ENCODE peak calls at places on chromosomes 13 and 19, in eight cellular contexts. One of them, this sample, is unnamed. For H3K4me1, the result is how much of the 10 kb centered on the place peaks cover.

GRCh38 chr13:103289661-103290060 is 223.4 kb upstream of the SLC10A2 start:
- DNase-seq in sigmoid colon: no peak
- DNase-seq in K562: no peak
- DNase-seq in osteoblast: no peak
- DNase-seq in transverse colon: no peak
- DNase-seq in heart right ventricle: no peak
- DNase-seq in MM.1S: no peak
- DNase-seq in adrenal gland: no peak
- DNase-seq in this sample: no peak

GRCh38 chr13:20017365-20017711 is 58.8 kb downstream of the ZMYM2 start:
- DNase-seq in sigmoid colon: no peak
- DNase-seq in K562: no peak
- DNase-seq in osteoblast: no peak
- DNase-seq in transverse colon: no peak
- DNase-seq in heart right ventricle: no peak
- DNase-seq in MM.1S: no peak
- DNase-seq in adrenal gland: no peak
- DNase-seq in this sample: no peak

GRCh38 chr19:4320419-4320818 is 16.0 kb downstream of the FSD1 start:
- DNase-seq in sigmoid colon: no peak
- DNase-seq in K562: no peak
- DNase-seq in osteoblast: peak
- DNase-seq in transverse colon: no peak
- DNase-seq in heart right ventricle: no peak
- DNase-seq in MM.1S: no peak
- DNase-seq in adrenal gland: no peak
- DNase-seq in this sample: no peak

GRCh38 chr13:30487075-30487470 is 21.3 kb upstream of the HMGB1 start:
- DNase-seq in sigmoid colon: no peak
- DNase-seq in K562: no peak
- DNase-seq in osteoblast: no peak
- DNase-seq in transverse colon: no peak
- DNase-seq in heart right ventricle: no peak
- DNase-seq in MM.1S: no peak
- DNase-seq in adrenal gland: no peak
- DNase-seq in this sample: no peak

GRCh38 chr19:1271528-1272422 is 2.6 kb downstream of the CIRBP start:
- DNase-seq in sigmoid colon: peak
- DNase-seq in K562: peak
- DNase-seq in osteoblast: no peak
- DNase-seq in transverse colon: no peak
- DNase-seq in heart right ventricle: peak
- DNase-seq in MM.1S: no peak
- DNase-seq in adrenal gland: no peak
- DNase-seq in this sample: no peak

GRCh38 chr19:33098023-33098652 is 17.2 kb downstream of the GPATCH1 start:
- DNase-seq in sigmoid colon: no peak
- DNase-seq in K562: no peak
- DNase-seq in osteoblast: peak
- DNase-seq in transverse colon: peak
- DNase-seq in heart right ventricle: no peak
- DNase-seq in MM.1S: no peak
- DNase-seq in adrenal gland: no peak
- DNase-seq in this sample: no peak

GRCh38 chr13:66933994-66934393 is 296.1 kb downstream of the PCDH9 start:
- DNase-seq in sigmoid colon: no peak
- DNase-seq in K562: peak
- DNase-seq in osteoblast: peak
- DNase-seq in transverse colon: no peak
- DNase-seq in heart right ventricle: no peak
- DNase-seq in MM.1S: no peak
- DNase-seq in adrenal gland: no peak
- DNase-seq in this sample: no peak

GRCh38 chr19:19185853-19186728 is 5.9 kb downstream of the BORCS8 start:
- DNase-seq in sigmoid colon: no peak
- DNase-seq in K562: peak
- DNase-seq in osteoblast: peak
- DNase-seq in transverse colon: peak
- DNase-seq in heart right ventricle: no peak
- DNase-seq in MM.1S: peak
- DNase-seq in adrenal gland: no peak
- DNase-seq in this sample: no peak

GRCh38 chr19:35123573-35123972 is 8.0 kb downstream of the FXYD3 start:
- DNase-seq in sigmoid colon: peak
- DNase-seq in K562: no peak
- DNase-seq in osteoblast: peak
- DNase-seq in transverse colon: peak
- DNase-seq in heart right ventricle: no peak
- DNase-seq in MM.1S: no peak
- DNase-seq in adrenal gland: no peak
- DNase-seq in this sample: peak

GRCh38 chr13:51923983-51924539 is 62.3 kb downstream of the CCDC70 start:
- DNase-seq in sigmoid colon: no peak
- DNase-seq in K562: peak
- DNase-seq in osteoblast: no peak
- DNase-seq in transverse colon: no peak
- DNase-seq in heart right ventricle: no peak
- DNase-seq in MM.1S: no peak
- DNase-seq in adrenal gland: no peak
- DNase-seq in this sample: no peak

GRCh38 chr13:35920816-35921215 is 210.4 kb downstream of the DCLK1 start:
- DNase-seq in sigmoid colon: no peak
- DNase-seq in K562: no peak
- DNase-seq in osteoblast: no peak
- DNase-seq in transverse colon: no peak
- DNase-seq in heart right ventricle: no peak
- DNase-seq in MM.1S: no peak
- DNase-seq in adrenal gland: no peak
- DNase-seq in this sample: no peak

GRCh38 chr19:55676384-55676783 is 1.4 kb downstream of the EPN1 start:
- DNase-seq in sigmoid colon: no peak
- DNase-seq in K562: peak
- DNase-seq in osteoblast: no peak
- DNase-seq in transverse colon: no peak
- DNase-seq in heart right ventricle: no peak
- DNase-seq in MM.1S: no peak
- DNase-seq in adrenal gland: no peak
- DNase-seq in this sample: no peak

GRCh38 chr19:46967578-46968018 is 52.0 kb upstream of the NPAS1 start:
- DNase-seq in sigmoid colon: no peak
- DNase-seq in K562: no peak
- DNase-seq in osteoblast: no peak
- DNase-seq in transverse colon: peak
- DNase-seq in heart right ventricle: peak
- DNase-seq in MM.1S: no peak
- DNase-seq in adrenal gland: peak
- DNase-seq in this sample: peak

GRCh38 chr19:2248136-2249009 is 750 bp upstream of the AMH start:
- DNase-seq in sigmoid colon: no peak
- DNase-seq in K562: no peak
- DNase-seq in osteoblast: peak
- DNase-seq in transverse colon: no peak
- DNase-seq in heart right ventricle: no peak
- DNase-seq in MM.1S: no peak
- DNase-seq in adrenal gland: no peak
- DNase-seq in this sample: no peak

GRCh38 chr13:76884167-76884566 is 2.0 kb downstream of the KCTD12 start:
- DNase-seq in sigmoid colon: peak
- DNase-seq in K562: no peak
- DNase-seq in osteoblast: peak
- DNase-seq in transverse colon: peak
- DNase-seq in heart right ventricle: peak
- DNase-seq in MM.1S: peak
- DNase-seq in adrenal gland: peak
- DNase-seq in this sample: peak

GRCh38 chr13:85512421-85512820 is 286.8 kb downstream of the SLITRK6 start:
- DNase-seq in sigmoid colon: no peak
- DNase-seq in K562: no peak
- DNase-seq in osteoblast: no peak
- DNase-seq in transverse colon: no peak
- DNase-seq in heart right ventricle: no peak
- DNase-seq in MM.1S: no peak
- DNase-seq in adrenal gland: no peak
- DNase-seq in this sample: no peak
- H3K4me3 ChIP-seq in sigmoid colon: no peak
- H3K4me3 ChIP-seq in K562: no peak
- H3K4me3 ChIP-seq in osteoblast: no peak
- H3K4me3 ChIP-seq in transverse colon: no peak
- H3K4me3 ChIP-seq in heart right ventricle: no peak
- H3K4me3 ChIP-seq in MM.1S: no peak
- H3K4me3 ChIP-seq in adrenal gland: no peak
- H3K4me3 ChIP-seq in this sample: no peak

GRCh38 chr13:98570929-98571372 is 6.0 kb downstream of the STK24 start:
- DNase-seq in sigmoid colon: no peak
- DNase-seq in K562: peak
- DNase-seq in osteoblast: peak
- DNase-seq in transverse colon: peak
- DNase-seq in heart right ventricle: no peak
- DNase-seq in MM.1S: peak
- DNase-seq in adrenal gland: no peak
- DNase-seq in this sample: no peak
- H3K4me1 ChIP-seq in sigmoid colon: under half
- H3K4me1 ChIP-seq in K562: under half
- H3K4me1 ChIP-seq in osteoblast: half or more
- H3K4me1 ChIP-seq in transverse colon: half or more
- H3K4me1 ChIP-seq in heart right ventricle: half or more
- H3K4me1 ChIP-seq in MM.1S: under half
- H3K4me1 ChIP-seq in adrenal gland: under half
- H3K4me1 ChIP-seq in this sample: half or more

GRCh38 chr19:54478677-54479266 is 5.7 kb upstream of the CDC42EP5 start:
- DNase-seq in sigmoid colon: no peak
- DNase-seq in K562: peak
- DNase-seq in osteoblast: peak
- DNase-seq in transverse colon: no peak
- DNase-seq in heart right ventricle: no peak
- DNase-seq in MM.1S: peak
- DNase-seq in adrenal gland: no peak
- DNase-seq in this sample: no peak
- TF ChIP-seq CTCF in sigmoid colon: peak
- TF ChIP-seq CTCF in K562: peak
- TF ChIP-seq CTCF in osteoblast: peak
- TF ChIP-seq CTCF in transverse colon: peak
- TF ChIP-seq CTCF in heart right ventricle: peak
- TF ChIP-seq CTCF in MM.1S: peak
- TF ChIP-seq CTCF in adrenal gland: peak
- TF ChIP-seq CTCF in this sample: peak

DNA sequence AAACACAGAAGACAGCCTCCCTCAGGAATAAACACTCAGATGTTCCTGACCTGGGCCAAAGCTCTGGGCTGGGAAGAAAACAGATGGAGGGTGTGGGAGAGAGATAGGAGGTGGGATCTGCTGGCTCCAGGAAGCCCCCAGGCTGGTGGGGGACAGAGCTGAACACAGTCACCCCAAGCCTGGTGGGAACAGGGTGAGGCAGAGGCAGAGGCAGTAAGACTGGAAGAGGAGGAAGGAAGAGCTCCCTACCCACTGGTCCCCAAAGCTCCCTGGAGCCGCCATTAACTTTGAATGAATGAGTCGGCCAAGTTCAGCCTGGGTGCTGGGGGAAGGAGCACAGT is 822 bp upstream of the KCNN1 start:
- DNase-seq in sigmoid colon: no peak
- DNase-seq in K562: no peak
- DNase-seq in osteoblast: peak
- DNase-seq in transverse colon: no peak
- DNase-seq in heart right ventricle: no peak
- DNase-seq in MM.1S: no peak
- DNase-seq in adrenal gland: no peak
- DNase-seq in this sample: no peak
- H3K4me3 ChIP-seq in sigmoid colon: no peak
- H3K4me3 ChIP-seq in K562: no peak
- H3K4me3 ChIP-seq in osteoblast: no peak
- H3K4me3 ChIP-seq in transverse colon: no peak
- H3K4me3 ChIP-seq in heart right ventricle: no peak
- H3K4me3 ChIP-seq in MM.1S: no peak
- H3K4me3 ChIP-seq in adrenal gland: no peak
- H3K4me3 ChIP-seq in this sample: no peak

This sample was measured in tibial artery.